ENCODE peak calls at places on chromosomes 7 and 10, in eight cellular contexts. L is neural progenitor cell, W is tibial artery, S is pancreas, X is epithelial cell of proximal tubule, D is uterus, C is fibroblast of the aortic adventitia, A is bronchial epithelial cell. E is an unnamed sample.

GRCh38 chr7:24580283-24580946 is 7.2 kb downstream of the PALS2 start:
- DNase-seq in L (no peak), W (no peak), S (no peak), X (no peak), D (no peak), C (no peak), A (peak), E (no peak)

GRCh38 chr7:55177589-55178261 is 158.9 kb downstream of the EGFR start:
- DNase-seq in L (no peak), W (no peak), S (no peak), X (no peak), D (no peak), C (peak), A (no peak), E (no peak)

GRCh38 chr7:140542226-140542625 is 62.9 kb upstream of the MKRN1 start:
- DNase-seq in L (peak), W (peak), S (no peak), X (no peak), D (peak), C (peak), A (no peak), E (peak)

GRCh38 chr10:69043931-69044531 is 43.9 kb upstream of the SRGN start:
- DNase-seq in L (no peak), W (no peak), S (no peak), X (no peak), D (no peak), C (no peak), A (no peak), E (no peak)

GRCh38 chr7:30412810-30413504 is 65.6 kb downstream of the NOD1 start:
- DNase-seq in L (peak), W (no peak), S (peak), X (peak), D (no peak), C (peak), A (peak), E (peak)

GRCh38 chr7:106050002-106050742 is 61.9 kb downstream of the SYPL1 start:
- DNase-seq in L (peak), W (no peak), S (no peak), X (no peak), D (peak), C (peak), A (peak), E (peak)

GRCh38 chr10:131312261-131312801 is 810 bp upstream of the TCERG1L start:
- DNase-seq in L (peak), W (no peak), S (no peak), X (no peak), D (no peak), C (no peak), A (no peak), E (no peak)

GRCh38 chr10:110790913-110791525 is 80.7 kb upstream of the PDCD4 start:
- DNase-seq in L (no peak), W (no peak), S (no peak), X (no peak), D (no peak), C (no peak), A (no peak), E (no peak)

GRCh38 chr10:113069595-113069994 is 119.5 kb downstream of the TCF7L2 start:
- DNase-seq in L (no peak), W (no peak), S (no peak), X (no peak), D (no peak), C (no peak), A (peak), E (no peak)

GRCh38 chr7:193538-194256 is 1.3 kb downstream of the FAM20C start:
- DNase-seq in L (peak), W (no peak), S (no peak), X (no peak), D (no peak), C (peak), A (no peak), E (no peak)

GRCh38 chr7:139960158-139960557 is 102.6 kb downstream of the PARP12 start:
- DNase-seq in L (no peak), W (peak), S (no peak), X (no peak), D (no peak), C (peak), A (peak), E (peak)

GRCh38 chr10:63169063-63169462 is 35.9 kb downstream of the NRBF2 start:
- DNase-seq in L (no peak), W (no peak), S (no peak), X (no peak), D (no peak), C (no peak), A (no peak), E (no peak)

GRCh38 chr7:132275384-132275783 is 300.9 kb downstream of the PLXNA4 start:
- DNase-seq in L (no peak), W (no peak), S (no peak), X (no peak), D (no peak), C (no peak), A (no peak), E (no peak)

GRCh38 chr7:84497873-84498272 is 303.3 kb upstream of the SEMA3A start:
- DNase-seq in L (no peak), W (no peak), S (no peak), X (no peak), D (no peak), C (no peak), A (no peak), E (no peak)

GRCh38 chr7:43647772-43648643 is 65.1 kb downstream of the STK17A start:
- DNase-seq in L (no peak), W (peak), S (peak), X (peak), D (peak), C (peak), A (peak), E (peak)

GRCh38 chr7:77425151-77426051 is 9.3 kb upstream of the GSAP start:
- DNase-seq in L (peak), W (no peak), S (no peak), X (no peak), D (no peak), C (peak), A (peak), E (peak)

GRCh38 chr10:27252267-27253000 is 11.8 kb upstream of the ACBD5 start:
- DNase-seq in L (peak), W (no peak), S (peak), X (no peak), D (peak), C (peak), A (peak), E (peak)
- TF ChIP-seq CTCF in L (peak), W (peak), S (peak), X (no peak), D (peak), C (peak), A (peak), E (no peak)

GRCh38 chr10:26566525-26567348 is 128.6 kb downstream of the APBB1IP start:
- DNase-seq in L (peak), W (no peak), S (no peak), X (no peak), D (no peak), C (no peak), A (no peak), E (no peak)
- H3K4me3 ChIP-seq in L (peak), W (peak), S (peak), X (no peak), D (peak), C (no peak), A (no peak), E (peak)

GRCh38 chr10:122471531-122472177 is 10.3 kb downstream of the HTRA1 start:
- DNase-seq in L (no peak), W (no peak), S (no peak), X (no peak), D (no peak), C (no peak), A (peak), E (peak)
- TF ChIP-seq CTCF in L (no peak), W (no peak), S (no peak), X (no peak), D (no peak), C (no peak), A (no peak), E (no peak)

DNA sequence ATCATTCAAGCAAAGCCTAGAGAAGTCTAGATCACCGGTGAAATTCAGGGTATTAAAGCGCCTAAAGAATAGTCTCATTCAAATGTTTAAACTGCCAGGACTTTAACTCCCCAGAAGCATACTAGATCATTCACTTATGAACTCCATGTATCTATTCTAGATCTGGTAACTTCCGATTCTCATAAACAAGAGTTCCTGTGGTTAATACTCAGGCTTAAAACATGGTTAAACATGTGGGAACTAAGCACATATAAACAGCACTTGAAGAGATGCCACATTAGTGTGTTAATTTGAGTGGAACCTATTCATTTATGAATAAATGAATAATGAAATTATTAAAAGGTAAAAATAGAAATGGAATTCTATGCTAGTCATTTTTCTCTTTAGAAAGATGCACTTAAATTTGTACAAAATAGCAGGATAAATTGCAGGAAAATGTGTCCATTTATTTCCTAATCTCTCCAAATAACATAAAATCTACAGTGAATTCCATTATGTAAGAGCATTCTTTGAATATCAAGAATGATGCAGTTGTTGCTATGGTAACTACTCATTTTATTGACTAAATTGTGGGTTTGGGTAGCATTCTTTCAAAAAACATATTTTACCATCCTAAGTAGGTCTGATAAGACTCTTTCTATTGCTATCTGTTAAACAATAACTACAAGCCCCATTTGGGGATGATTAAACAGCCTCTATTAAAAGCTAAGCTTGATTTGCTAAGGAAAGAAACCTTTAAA is 147.6 kb upstream of the TMEM168 start:
- DNase-seq in L (no peak), W (no peak), S (no peak), X (no peak), D (no peak), C (peak), A (no peak), E (peak)
- H3K4me3 ChIP-seq in L (peak), W (peak), S (peak), X (peak), D (no peak), C (peak), A (no peak), E (no peak)

DNA sequence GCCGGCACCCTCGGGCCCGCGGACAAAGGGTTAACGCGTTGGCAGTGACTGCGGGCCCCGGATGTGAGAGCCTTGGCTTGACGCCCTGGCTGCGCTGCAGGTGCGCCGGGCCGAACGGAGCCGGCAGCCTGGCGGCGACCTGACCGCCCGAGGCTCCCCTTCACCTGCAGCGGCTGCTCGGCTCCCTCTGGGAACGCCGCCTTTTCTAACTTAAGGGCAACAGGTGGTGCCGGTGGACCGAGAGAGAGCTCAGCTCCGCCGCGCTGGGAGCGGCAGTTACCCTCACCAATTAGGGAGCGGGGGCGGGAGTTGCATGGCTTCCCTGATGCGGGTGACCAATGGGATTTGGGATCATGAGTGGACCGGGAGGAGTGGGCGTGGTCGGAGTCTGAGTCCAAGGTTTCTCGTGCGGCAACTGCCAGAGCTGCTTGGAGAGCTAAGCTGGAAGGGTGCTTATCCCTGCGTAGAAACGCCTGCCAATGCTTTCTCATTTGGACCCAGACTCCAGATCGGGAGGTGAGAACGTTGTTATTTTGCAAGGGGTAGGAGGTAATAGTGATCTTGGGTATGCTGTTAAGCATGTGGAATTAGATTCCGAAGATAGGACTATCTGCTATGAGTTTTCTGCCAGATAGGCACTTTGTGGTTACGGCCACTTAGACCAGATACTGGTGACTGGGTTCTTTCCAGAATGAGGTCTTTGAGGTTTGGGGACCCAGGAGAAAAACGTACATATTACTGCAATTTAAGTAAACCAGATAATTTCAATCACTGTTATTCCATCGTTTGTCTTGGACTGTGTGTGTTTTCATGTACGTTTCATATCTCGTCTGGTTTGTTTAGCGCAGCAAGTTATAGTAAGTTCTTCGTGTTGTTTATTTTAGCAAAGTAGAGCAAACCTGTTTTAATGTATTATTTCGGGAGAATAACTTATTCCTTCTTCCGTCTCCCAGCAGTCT is at the start of gene ARL4A:
- DNase-seq in L (peak), W (peak), S (peak), X (peak), D (peak), C (peak), A (peak), E (peak)
- TF ChIP-seq CTCF in L (peak), W (peak), S (no peak), X (peak), D (peak), C (peak), A (peak), E (peak)

DNA sequence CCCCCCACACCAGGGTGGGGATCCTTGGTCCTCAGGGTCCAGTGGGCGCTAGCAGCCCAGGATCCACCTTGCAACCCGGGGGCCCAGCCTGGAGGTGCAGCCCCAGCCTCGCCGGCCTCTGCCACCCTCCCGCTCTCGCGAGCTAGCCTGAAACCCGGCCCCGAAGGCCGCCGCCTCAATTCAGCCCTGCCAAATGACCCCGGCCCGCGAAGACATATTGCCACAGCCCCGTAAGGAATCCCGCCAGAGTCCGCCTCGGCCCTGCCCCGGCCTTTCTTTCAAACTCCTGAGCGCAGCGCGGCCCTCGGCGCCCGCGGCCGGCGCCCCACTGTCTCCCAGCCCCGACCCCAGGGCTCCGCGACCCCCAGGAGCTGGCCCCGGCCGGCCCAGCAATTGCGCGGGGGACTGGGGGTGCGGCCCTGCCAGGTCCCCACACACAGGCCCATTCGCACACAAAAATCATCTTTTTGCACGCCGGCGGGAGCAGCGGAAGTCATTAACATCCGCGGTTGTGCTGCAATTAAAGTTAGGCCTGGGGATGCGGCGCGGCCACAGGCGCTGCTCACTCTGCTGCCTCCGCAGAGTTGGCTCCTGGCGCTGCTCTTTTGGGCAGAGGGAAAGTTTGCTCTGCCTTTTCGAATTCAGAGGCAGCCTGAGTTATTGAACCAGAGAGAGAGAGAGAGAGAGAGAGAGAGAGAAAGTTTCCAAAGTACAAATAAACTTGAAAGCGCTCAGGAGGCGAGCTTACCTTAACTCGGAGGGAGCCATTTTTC is 4.0 kb downstream of the HOXA5 start:
- DNase-seq in L (peak), W (peak), S (no peak), X (no peak), D (no peak), C (no peak), A (no peak), E (no peak)
- H3K4me3 ChIP-seq in L (no peak), W (no peak), S (no peak), X (peak), D (no peak), C (no peak), A (no peak), E (peak)

GRCh38 chr10:106563384-106563783 is 601.1 kb downstream of the SORCS1 start:
- DNase-seq in L (no peak), W (no peak), S (no peak), X (no peak), D (no peak), C (no peak), A (no peak), E (no peak)
- TF ChIP-seq CTCF in L (no peak), W (no peak), S (no peak), X (no peak), D (no peak), C (no peak), A (no peak), E (no peak)

GRCh38 chr10:34427911-34428216 is 387.2 kb downstream of the PARD3 start:
- DNase-seq in L (no peak), W (no peak), S (no peak), X (no peak), D (no peak), C (no peak), A (no peak), E (no peak)
- H3K4me3 ChIP-seq in L (no peak), W (no peak), S (no peak), X (no peak), D (no peak), C (no peak), A (no peak), E (no peak)

DNA sequence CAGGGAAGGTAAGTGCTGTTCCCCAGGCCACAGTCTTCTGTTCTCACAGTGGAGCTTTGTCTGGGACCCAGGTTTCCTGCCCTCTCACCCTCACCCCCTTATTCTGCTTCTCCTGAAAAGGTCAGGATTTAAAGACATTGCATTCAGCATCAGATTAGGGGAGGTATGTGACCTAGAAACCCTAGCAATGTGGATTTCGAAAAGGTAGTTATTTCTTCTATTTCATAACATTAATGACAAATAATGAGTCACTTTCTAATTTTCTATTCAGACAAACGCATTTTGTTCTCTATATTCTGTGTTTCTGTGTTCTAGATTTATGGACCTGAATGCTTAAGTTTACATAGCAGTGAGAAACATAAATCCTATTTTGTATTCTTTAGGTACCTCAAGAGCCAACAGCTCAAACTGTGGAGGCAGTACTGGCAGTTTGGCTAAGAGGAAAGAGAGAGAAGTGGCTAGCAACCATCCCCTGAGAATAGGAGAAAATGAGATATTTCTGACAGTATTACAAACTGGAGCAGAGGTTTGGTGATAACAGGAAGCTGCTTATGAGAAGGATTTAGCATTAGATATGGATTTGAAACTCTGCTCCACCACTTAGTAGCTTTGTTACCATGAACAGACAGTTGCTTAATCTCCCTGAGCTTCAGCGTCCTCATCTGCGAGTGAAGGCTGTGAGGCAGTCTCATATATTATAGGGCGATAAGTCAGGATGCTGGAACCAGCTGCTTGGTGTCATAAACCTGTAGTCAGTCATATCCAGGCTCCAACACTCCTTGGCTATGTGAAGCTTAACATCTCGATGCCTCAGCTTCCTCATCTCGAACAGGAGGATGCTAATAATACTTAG is 28.2 kb downstream of the CDK14 start:
- DNase-seq in L (peak), W (no peak), S (no peak), X (no peak), D (peak), C (peak), A (peak), E (peak)
- TF ChIP-seq CTCF in L (no peak), W (no peak), S (no peak), X (no peak), D (no peak), C (no peak), A (no peak), E (no peak)

GRCh38 chr7:32910195-32910594 is 18.6 kb upstream of the KBTBD2 start:
- DNase-seq in L (no peak), W (no peak), S (no peak), X (no peak), D (no peak), C (no peak), A (no peak), E (no peak)

GRCh38 chr7:32901629-32902028 is 10.1 kb upstream of the KBTBD2 start:
- DNase-seq in L (no peak), W (no peak), S (no peak), X (no peak), D (no peak), C (no peak), A (no peak), E (no peak)

GRCh38 chr7:32900415-32900814 is 8.9 kb upstream of the KBTBD2 start:
- DNase-seq in L (no peak), W (no peak), S (no peak), X (no peak), D (no peak), C (no peak), A (no peak), E (no peak)

GRCh38 chr7:32905175-32905662 is 13.7 kb upstream of the KBTBD2 start:
- DNase-seq in L (peak), W (no peak), S (peak), X (no peak), D (peak), C (peak), A (peak), E (peak)
- H3K4me3 ChIP-seq in L (peak), W (peak), S (peak), X (peak), D (peak), C (peak), A (no peak), E (peak)

E was measured in fibroblast of mammary gland.